ENCODE peak calls at places on chromosomes 1 and 21, in five cellular contexts. One of them, this sample, is unnamed. For H3K27me3 and H3K4me1, the result is how much of the 10 kb centered on the place peaks cover.

GRCh38 chr1:116286541-116286971 is 86.5 kb upstream of the ATP1A1 start:
- DNase-seq in H9: no peak
- DNase-seq in K562: no peak
- DNase-seq in neuronal stem cell: no peak
- DNase-seq in H1: no peak
- DNase-seq in this sample: peak

GRCh38 chr1:63949965-63950364 is 176.1 kb downstream of the ROR1 start:
- DNase-seq in neuronal stem cell: no peak
- DNase-seq in K562: no peak
- DNase-seq in H9: no peak
- DNase-seq in H1: no peak
- DNase-seq in this sample: no peak

GRCh38 chr1:93779540-93780121 is 98.0 kb upstream of the BCAR3 start:
- DNase-seq in H9: peak
- DNase-seq in K562: no peak
- DNase-seq in H1: peak
- DNase-seq in neuronal stem cell: no peak
- DNase-seq in this sample: peak

GRCh38 chr1:41407666-41408252 is 46.5 kb downstream of the FOXO6 start:
- DNase-seq in H1: no peak
- DNase-seq in H9: no peak
- DNase-seq in K562: no peak
- DNase-seq in neuronal stem cell: no peak
- DNase-seq in this sample: no peak

GRCh38 chr1:36882536-36883285 is 151.6 kb downstream of the GRIK3 start:
- DNase-seq in H9: peak
- DNase-seq in neuronal stem cell: no peak
- DNase-seq in K562: no peak
- DNase-seq in H1: no peak
- DNase-seq in this sample: no peak

GRCh38 chr1:32818804-32819541 is 1.5 kb downstream of the S100PBP start:
- DNase-seq in K562: no peak
- DNase-seq in H9: no peak
- DNase-seq in H1: no peak
- DNase-seq in neuronal stem cell: no peak
- DNase-seq in this sample: no peak

GRCh38 chr1:224565611-224566406 is 50.3 kb upstream of the CNIH3 start:
- DNase-seq in H1: no peak
- DNase-seq in H9: no peak
- DNase-seq in neuronal stem cell: no peak
- DNase-seq in K562: no peak
- DNase-seq in this sample: peak

GRCh38 chr1:157161901-157162300 is 23.7 kb upstream of the ETV3 start:
- DNase-seq in K562: no peak
- DNase-seq in neuronal stem cell: no peak
- DNase-seq in H1: no peak
- DNase-seq in H9: no peak
- DNase-seq in this sample: no peak

GRCh38 chr1:168391759-168392681 is 111.3 kb downstream of the TBX19 start:
- DNase-seq in K562: no peak
- DNase-seq in H1: no peak
- DNase-seq in neuronal stem cell: no peak
- DNase-seq in H9: no peak
- DNase-seq in this sample: peak

GRCh38 chr1:110267260-110267659 is 57.1 kb downstream of the KCNC4 start:
- DNase-seq in K562: no peak
- DNase-seq in neuronal stem cell: no peak
- DNase-seq in H1: no peak
- DNase-seq in H9: no peak
- DNase-seq in this sample: no peak

GRCh38 chr1:201230676-201231075 is 40.1 kb downstream of the IGFN1 start:
- DNase-seq in neuronal stem cell: no peak
- DNase-seq in H1: no peak
- DNase-seq in K562: no peak
- DNase-seq in H9: no peak
- DNase-seq in this sample: no peak

GRCh38 chr1:204529371-204529895 is 13.2 kb downstream of the MDM4 start:
- DNase-seq in H1: no peak
- DNase-seq in neuronal stem cell: no peak
- DNase-seq in K562: no peak
- DNase-seq in H9: no peak
- DNase-seq in this sample: no peak

GRCh38 chr1:3620708-3621107 is 4.1 kb upstream of the TPRG1L start:
- DNase-seq in K562: no peak
- DNase-seq in H9: no peak
- DNase-seq in H1: no peak
- DNase-seq in neuronal stem cell: no peak
- DNase-seq in this sample: no peak

GRCh38 chr21:31945576-31945975 is 72.8 kb downstream of the HUNK start:
- DNase-seq in H1: no peak
- DNase-seq in H9: no peak
- DNase-seq in K562: no peak
- DNase-seq in neuronal stem cell: no peak
- DNase-seq in this sample: peak

GRCh38 chr1:221429262-221429661 is 312.6 kb downstream of the DUSP10 start:
- DNase-seq in H1: no peak
- DNase-seq in neuronal stem cell: no peak
- DNase-seq in H9: no peak
- DNase-seq in K562: no peak
- DNase-seq in this sample: peak

GRCh38 chr1:62144238-62144831 is 50.3 kb upstream of the L1TD1 start:
- DNase-seq in neuronal stem cell: peak
- DNase-seq in K562: peak
- DNase-seq in H9: peak
- DNase-seq in H1: no peak
- DNase-seq in this sample: peak

GRCh38 chr1:228085287-228085926 is 2.9 kb downstream of the ARF1 start:
- DNase-seq in H1: no peak
- DNase-seq in K562: peak
- DNase-seq in H9: no peak
- DNase-seq in neuronal stem cell: no peak
- DNase-seq in this sample: peak

GRCh38 chr21:38818336-38818723 is 12.6 kb downstream of the ETS2 start:
- DNase-seq in H1: no peak
- DNase-seq in neuronal stem cell: no peak
- DNase-seq in K562: no peak
- DNase-seq in H9: no peak
- DNase-seq in this sample: no peak

GRCh38 chr1:151612506-151613274 is 840 bp downstream of the SNX27 start:
- DNase-seq in H9: peak
- DNase-seq in neuronal stem cell: no peak
- DNase-seq in K562: peak
- DNase-seq in H1: no peak
- DNase-seq in this sample: no peak

GRCh38 chr21:23247334-23247733 is 2249.1 kb downstream of the NCAM2 start:
- DNase-seq in H1: no peak
- DNase-seq in K562: no peak
- DNase-seq in H9: no peak
- DNase-seq in neuronal stem cell: no peak
- DNase-seq in this sample: no peak

GRCh38 chr1:100785399-100786082 is 66.0 kb downstream of the VCAM1 start:
- DNase-seq in H1: no peak
- DNase-seq in K562: no peak
- DNase-seq in neuronal stem cell: no peak
- DNase-seq in H9: no peak
- DNase-seq in this sample: peak

GRCh38 chr21:34649400-34649799 is 19.4 kb upstream of the CLIC6 start:
- DNase-seq in H1: no peak
- DNase-seq in K562: no peak
- DNase-seq in H9: no peak
- DNase-seq in neuronal stem cell: no peak
- DNase-seq in this sample: no peak

GRCh38 chr1:164466001-164466421 is 93.0 kb upstream of the PBX1 start:
- DNase-seq in K562: no peak
- DNase-seq in neuronal stem cell: no peak
- DNase-seq in H1: no peak
- DNase-seq in H9: no peak
- DNase-seq in this sample: no peak

GRCh38 chr1:41776896-41777431 is 141.8 kb downstream of the HIVEP3 start:
- DNase-seq in H1: no peak
- DNase-seq in H9: no peak
- DNase-seq in neuronal stem cell: no peak
- DNase-seq in K562: no peak
- DNase-seq in this sample: no peak

GRCh38 chr1:111882986-111883560 is 106.4 kb downstream of the KCND3 start:
- DNase-seq in H1: no peak
- DNase-seq in K562: no peak
- DNase-seq in neuronal stem cell: no peak
- DNase-seq in H9: no peak
- DNase-seq in this sample: no peak

GRCh38 chr1:33366766-33367487 is 46.0 kb upstream of the A3GALT2 start:
- DNase-seq in K562: no peak
- DNase-seq in neuronal stem cell: no peak
- DNase-seq in H9: no peak
- DNase-seq in H1: no peak
- DNase-seq in this sample: no peak

GRCh38 chr1:145771056-145771455 is 51.8 kb downstream of the CD160 start:
- DNase-seq in K562: no peak
- DNase-seq in H1: no peak
- DNase-seq in neuronal stem cell: no peak
- DNase-seq in H9: no peak
- DNase-seq in this sample: no peak

GRCh38 chr1:197845886-197846285 is 56.5 kb upstream of the C1orf53 start:
- DNase-seq in neuronal stem cell: no peak
- DNase-seq in H1: no peak
- DNase-seq in K562: no peak
- DNase-seq in H9: no peak
- DNase-seq in this sample: no peak

GRCh38 chr1:197841828-197842573 is 60.4 kb upstream of the C1orf53 start:
- DNase-seq in K562: no peak
- DNase-seq in neuronal stem cell: no peak
- DNase-seq in H1: no peak
- DNase-seq in H9: no peak
- DNase-seq in this sample: no peak

GRCh38 chr1:197837911-197838310 is 62.6 kb upstream of the DENND1B start:
- DNase-seq in H9: no peak
- DNase-seq in K562: no peak
- DNase-seq in neuronal stem cell: no peak
- DNase-seq in H1: no peak
- DNase-seq in this sample: peak

GRCh38 chr1:197838836-197839235 is 63.6 kb upstream of the DENND1B start:
- DNase-seq in H1: no peak
- DNase-seq in K562: no peak
- DNase-seq in H9: no peak
- DNase-seq in neuronal stem cell: no peak
- DNase-seq in this sample: peak

GRCh38 chr1:197841158-197841557 is 61.3 kb upstream of the C1orf53 start:
- DNase-seq in H9: peak
- DNase-seq in H1: no peak
- DNase-seq in K562: no peak
- DNase-seq in neuronal stem cell: no peak
- DNase-seq in this sample: no peak
- H3K4me2 ChIP-seq in H9: no peak
- H3K4me2 ChIP-seq in H1: no peak
- H3K4me2 ChIP-seq in K562: no peak
- H3K4me2 ChIP-seq in neuronal stem cell: no peak
- H3K4me2 ChIP-seq in this sample: no peak

GRCh38 chr1:38213720-38214367 is 167.3 kb upstream of the POU3F1 start:
- DNase-seq in H9: no peak
- DNase-seq in K562: peak
- DNase-seq in neuronal stem cell: no peak
- DNase-seq in H1: no peak
- DNase-seq in this sample: no peak
- H3K27me3 ChIP-seq in H9: under half
- H3K27me3 ChIP-seq in K562: under half
- H3K27me3 ChIP-seq in neuronal stem cell: under half
- H3K27me3 ChIP-seq in H1: under half
- H3K27me3 ChIP-seq in this sample: half or more

DNA sequence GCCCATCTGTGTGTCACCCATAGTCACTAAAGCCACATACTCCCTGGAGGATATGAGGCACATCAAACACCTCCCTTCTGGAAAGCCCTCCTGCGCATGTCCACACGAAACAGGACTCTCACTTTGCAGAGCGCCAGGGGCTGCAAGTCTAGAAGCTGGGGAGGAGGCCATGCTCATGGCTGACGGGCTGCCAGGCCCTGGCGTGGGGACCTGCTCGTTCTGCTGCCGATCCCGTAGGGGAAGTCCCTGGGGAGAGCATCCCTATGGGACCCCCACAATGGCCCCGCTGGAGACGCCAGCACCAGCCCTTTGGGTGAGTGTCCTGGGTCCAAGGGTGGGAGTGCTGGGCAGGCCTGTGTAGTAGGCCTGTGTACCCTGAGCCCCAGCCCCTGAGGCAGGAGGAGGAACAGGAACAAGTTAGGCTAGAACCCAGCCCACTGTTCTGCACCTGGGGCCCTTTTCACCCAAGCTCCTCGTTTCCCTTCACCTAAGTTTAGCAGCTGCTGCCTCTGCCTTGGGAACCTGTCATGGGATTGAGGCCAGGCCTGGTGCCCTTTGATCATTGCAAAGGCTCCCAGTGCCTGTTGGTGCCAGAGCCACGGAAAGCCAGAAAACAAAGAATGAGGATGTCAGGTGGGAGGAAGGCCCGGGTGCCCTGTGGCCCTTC is 9.9 kb downstream of the FAM3B start:
- DNase-seq in H1: no peak
- DNase-seq in H9: no peak
- DNase-seq in neuronal stem cell: no peak
- DNase-seq in K562: no peak
- DNase-seq in this sample: no peak
- H3K4me1 ChIP-seq in H1: under half
- H3K4me1 ChIP-seq in H9: under half
- H3K4me1 ChIP-seq in neuronal stem cell: under half
- H3K4me1 ChIP-seq in K562: under half
- H3K4me1 ChIP-seq in this sample: under half

DNA sequence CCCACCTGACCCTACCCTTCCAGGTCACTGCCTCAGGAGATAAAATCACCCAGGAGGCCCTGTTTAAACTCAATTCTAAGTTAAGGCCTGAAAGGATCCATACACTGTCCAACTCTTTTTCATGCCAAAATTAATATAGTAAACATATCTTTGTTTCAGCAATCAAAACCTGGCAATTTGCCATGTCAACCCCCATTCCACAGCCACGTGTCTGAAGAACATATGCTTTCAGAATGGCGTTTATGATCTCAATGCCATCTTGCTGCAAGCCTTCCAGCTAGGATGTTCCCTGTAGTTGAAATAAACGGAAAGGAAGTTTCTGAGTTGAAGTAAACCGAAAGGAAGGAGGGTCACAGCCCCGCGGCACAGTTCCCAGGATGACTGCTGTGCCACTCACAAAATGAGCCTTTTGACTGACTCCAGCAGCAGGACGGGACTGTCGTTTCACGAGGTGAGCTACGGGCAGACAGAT is 472.0 kb downstream of the SMYD3 start:
- DNase-seq in K562: no peak
- DNase-seq in H1: no peak
- DNase-seq in H9: no peak
- DNase-seq in neuronal stem cell: no peak
- DNase-seq in this sample: no peak
- H3K4me2 ChIP-seq in K562: no peak
- H3K4me2 ChIP-seq in H1: no peak
- H3K4me2 ChIP-seq in H9: no peak
- H3K4me2 ChIP-seq in neuronal stem cell: no peak
- H3K4me2 ChIP-seq in this sample: no peak

This sample was measured in PC-3.